ENCODE peak calls at places on chromosome 19, in ten cellular contexts. S, I, N, F, J, V, G, A, T and K are unnamed samples. For H3K4me1, the result is how much of the 10 kb centered on the place peaks cover.

GRCh38 chr19:41951686-41952172 is 7.4 kb downstream of the RABAC1 start:
- DNase-seq in S (peak), I (peak), N (peak), F (peak), J (peak), V (peak), G (peak), A (peak), T (peak), K (peak)

GRCh38 chr19:28169168-28169862 is 1043.6 kb downstream of the UQCRFS1 start:
- DNase-seq in S (peak), I (no peak), N (no peak), F (no peak), J (no peak), V (no peak), G (no peak), A (peak), T (no peak), K (no peak)

GRCh38 chr19:8585894-8586750 is 8.9 kb upstream of the MYO1F start:
- DNase-seq in S (peak), I (peak), N (no peak), F (peak), J (no peak), V (peak), G (peak), A (peak), T (peak), K (peak)

GRCh38 chr19:41575998-41576397 is at the start of gene CEACAM21:
- DNase-seq in S (no peak), I (peak), N (no peak), F (no peak), J (peak), V (no peak), G (peak), A (no peak), T (no peak), K (peak)

GRCh38 chr19:41706741-41707501 is 1.5 kb upstream of the CEACAM5 start:
- DNase-seq in S (peak), I (peak), N (no peak), F (peak), J (peak), V (peak), G (peak), A (peak), T (peak), K (peak)

GRCh38 chr19:2441096-2441752 is 13.8 kb upstream of the TIMM13 start:
- DNase-seq in S (no peak), I (no peak), N (no peak), F (no peak), J (peak), V (no peak), G (no peak), A (no peak), T (no peak), K (no peak)

GRCh38 chr19:31449379-31449778 is 100.1 kb upstream of the TSHZ3 start:
- DNase-seq in S (no peak), I (no peak), N (no peak), F (no peak), J (no peak), V (no peak), G (no peak), A (no peak), T (no peak), K (no peak)

GRCh38 chr19:40588110-40588854 is 11.6 kb downstream of the SHKBP1 start:
- DNase-seq in S (no peak), I (no peak), N (no peak), F (peak), J (no peak), V (no peak), G (no peak), A (no peak), T (no peak), K (no peak)

GRCh38 chr19:49441210-49441959 is at the start of gene SLC17A7:
- DNase-seq in S (peak), I (peak), N (no peak), F (no peak), J (peak), V (no peak), G (peak), A (peak), T (peak), K (peak)

GRCh38 chr19:13983213-13983889 is 22.8 kb downstream of the RFX1 start:
- DNase-seq in S (no peak), I (no peak), N (no peak), F (no peak), J (no peak), V (no peak), G (no peak), A (no peak), T (no peak), K (no peak)

GRCh38 chr19:34256835-34257558 is 2.6 kb downstream of the GARRE1 start:
- DNase-seq in S (no peak), I (no peak), N (no peak), F (no peak), J (no peak), V (no peak), G (no peak), A (no peak), T (no peak), K (no peak)

GRCh38 chr19:8501968-8502367 is 472 bp downstream of the PRAM1 start:
- DNase-seq in S (no peak), I (no peak), N (no peak), F (no peak), J (no peak), V (no peak), G (no peak), A (no peak), T (no peak), K (no peak)

GRCh38 chr19:1169921-1170885 is 3.9 kb downstream of the SBNO2 start:
- DNase-seq in S (no peak), I (no peak), N (peak), F (peak), J (no peak), V (peak), G (peak), A (no peak), T (peak), K (no peak)
- H3K4me1 ChIP-seq in S (under half), I (under half), N (under half), F (under half), J (under half), V (under half), G (under half), A (under half), T (under half), K (under half)

DNA sequence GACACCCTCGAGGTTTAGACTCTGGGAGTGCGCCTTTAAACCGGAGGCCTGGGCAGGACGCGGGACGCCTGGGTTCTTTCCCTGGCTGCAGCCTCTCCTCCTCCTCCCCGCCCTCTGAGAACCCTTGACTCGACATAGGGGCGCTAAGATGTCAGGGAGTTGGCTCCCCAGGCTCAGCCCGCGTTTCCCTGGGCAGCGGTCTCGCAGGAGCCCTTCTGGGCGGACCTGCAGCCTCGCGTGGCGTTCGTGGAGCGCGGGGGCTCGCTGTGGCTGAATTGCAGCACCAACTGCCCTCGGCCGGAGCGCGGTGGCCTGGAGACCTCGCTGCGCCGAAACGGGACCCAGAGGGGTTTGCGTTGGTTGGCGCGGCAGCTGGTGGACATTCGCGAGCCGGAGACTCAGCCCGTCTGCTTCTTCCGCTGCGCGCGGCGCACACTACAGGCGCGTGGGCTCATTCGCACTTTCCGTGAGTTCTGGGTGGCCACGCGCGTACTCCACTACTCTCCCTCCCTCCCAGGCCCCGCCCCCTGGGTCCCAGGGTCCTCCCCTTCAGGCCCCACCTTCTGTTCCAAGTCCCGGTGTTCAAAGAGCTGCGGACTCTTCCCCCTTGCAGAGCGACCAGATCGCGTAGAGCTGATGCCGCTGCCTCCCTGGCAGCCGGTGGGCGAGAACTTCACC is 1.3 kb downstream of the ICAM5 start:
- DNase-seq in S (peak), I (peak), N (peak), F (peak), J (peak), V (no peak), G (peak), A (peak), T (peak), K (peak)
- H3K4me1 ChIP-seq in S (under half), I (half or more), N (under half), F (under half), J (under half), V (under half), G (half or more), A (under half), T (under half), K (half or more)

GRCh38 chr19:48247212-48247611 is 8.5 kb downstream of the CARD8 start:
- DNase-seq in S (no peak), I (no peak), N (no peak), F (no peak), J (no peak), V (no peak), G (no peak), A (no peak), T (no peak), K (no peak)

GRCh38 chr19:48248081-48248833 is 7.5 kb downstream of the CARD8 start:
- DNase-seq in S (no peak), I (no peak), N (no peak), F (no peak), J (no peak), V (no peak), G (no peak), A (no peak), T (no peak), K (no peak)

GRCh38 chr19:48249502-48250014 is 6.2 kb downstream of the CARD8 start:
- DNase-seq in S (no peak), I (peak), N (no peak), F (peak), J (peak), V (no peak), G (peak), A (no peak), T (no peak), K (peak)

GRCh38 chr19:48244289-48244688 is 11.4 kb downstream of the CARD8 start:
- DNase-seq in S (no peak), I (no peak), N (no peak), F (peak), J (no peak), V (no peak), G (no peak), A (no peak), T (peak), K (no peak)

GRCh38 chr19:48246101-48246500 is 9.6 kb downstream of the CARD8 start:
- DNase-seq in S (no peak), I (no peak), N (no peak), F (no peak), J (no peak), V (no peak), G (no peak), A (no peak), T (no peak), K (no peak)
- H3K4me1 ChIP-seq in S (under half), I (under half), N (under half), F (under half), J (under half), V (under half), G (under half), A (under half), T (under half), K (half or more)

DNA sequence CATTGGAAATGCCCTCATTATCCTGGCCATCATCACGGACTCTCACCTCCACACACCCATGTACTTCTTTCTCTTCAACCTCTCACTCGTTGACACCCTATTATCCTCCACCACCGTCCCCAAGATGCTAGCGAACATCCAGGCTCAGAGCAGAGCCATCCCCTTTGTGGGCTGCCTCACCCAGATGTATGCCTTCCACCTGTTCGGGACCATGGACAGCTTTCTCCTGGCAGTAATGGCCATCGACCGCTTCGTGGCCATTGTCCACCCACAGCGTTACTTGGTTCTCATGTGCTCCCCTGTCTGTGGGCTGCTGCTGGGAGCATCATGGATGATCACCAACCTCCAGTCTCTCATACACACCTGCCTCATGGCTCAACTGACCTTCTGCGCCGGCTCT is 5.2 kb downstream of the OR1I1 start:
- DNase-seq in S (no peak), I (no peak), N (no peak), F (no peak), J (no peak), V (no peak), G (no peak), A (no peak), T (no peak), K (no peak)
- H3K4me1 ChIP-seq in S (under half), I (under half), N (under half), F (under half), J (under half), V (under half), G (under half), A (under half), T (under half), K (under half)

GRCh38 chr19:44643605-44644390 is at the start of gene PVR:
- DNase-seq in S (peak), I (peak), N (peak), F (peak), J (peak), V (peak), G (peak), A (peak), T (peak), K (peak)

GRCh38 chr19:44644391-44645016 is 794 bp downstream of the PVR start:
- DNase-seq in S (peak), I (no peak), N (peak), F (no peak), J (no peak), V (peak), G (peak), A (peak), T (peak), K (no peak)

GRCh38 chr19:44646049-44646416 is 2.3 kb downstream of the PVR start:
- DNase-seq in S (no peak), I (no peak), N (no peak), F (no peak), J (no peak), V (no peak), G (no peak), A (no peak), T (no peak), K (no peak)

GRCh38 chr19:44647144-44647543 is 3.4 kb downstream of the PVR start:
- DNase-seq in S (no peak), I (no peak), N (no peak), F (no peak), J (no peak), V (no peak), G (no peak), A (peak), T (no peak), K (no peak)

DNA sequence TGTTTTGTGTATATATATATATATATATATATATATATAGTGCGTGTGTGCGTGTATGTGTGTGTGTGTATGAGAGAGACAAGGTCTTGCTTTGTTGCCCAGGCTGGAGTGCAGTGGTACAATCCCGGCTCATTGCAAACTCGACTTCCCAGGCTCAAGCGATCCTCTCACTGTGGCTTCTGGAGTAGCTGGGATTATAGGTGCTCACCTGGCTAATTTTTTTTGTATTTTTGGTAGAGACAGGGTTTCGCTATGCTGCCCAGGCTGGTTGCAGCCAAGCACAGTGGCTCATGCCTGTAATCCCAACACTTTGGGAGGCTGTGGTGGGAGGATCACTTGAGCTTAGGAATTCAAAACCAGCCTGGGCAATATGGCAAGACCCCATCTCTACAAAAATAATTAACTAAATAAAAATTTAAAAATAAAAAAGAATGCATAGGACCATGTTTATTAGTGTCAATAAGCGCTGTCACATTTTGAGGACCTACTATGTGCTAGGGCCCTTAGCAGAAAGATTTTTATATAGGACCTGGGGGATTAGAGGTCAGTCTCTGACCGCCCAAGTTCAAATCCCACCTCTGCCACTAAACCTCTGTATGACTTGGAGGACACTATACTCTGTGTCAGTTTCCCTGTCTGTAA is 1.8 kb downstream of the PVR start:
- DNase-seq in S (no peak), I (no peak), N (no peak), F (no peak), J (no peak), V (no peak), G (no peak), A (no peak), T (no peak), K (no peak)
- H3K4me1 ChIP-seq in S (under half), I (under half), N (under half), F (under half), J (under half), V (under half), G (under half), A (under half), T (under half), K (half or more)

DNA sequence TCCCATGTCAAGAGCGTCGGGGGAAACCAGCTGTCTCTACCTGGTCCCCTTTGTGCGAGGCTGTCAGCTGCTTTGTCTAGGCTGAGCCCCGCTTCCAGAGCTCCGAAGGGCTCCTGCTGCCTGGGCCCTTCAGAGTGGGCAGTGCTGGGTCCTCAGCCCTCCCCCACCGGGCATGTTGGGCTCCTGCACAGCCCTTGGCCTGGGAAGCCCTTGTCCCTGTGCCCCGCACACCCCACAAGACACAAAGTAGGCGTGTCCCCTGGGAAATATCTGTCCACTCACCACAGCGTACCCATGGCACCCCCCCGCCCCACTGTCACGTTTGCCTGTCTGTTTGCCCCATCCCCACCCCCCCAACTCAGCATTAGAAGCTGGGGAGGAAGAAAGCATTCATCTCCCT is 39.6 kb upstream of the RANBP3 start:
- DNase-seq in S (no peak), I (no peak), N (no peak), F (no peak), J (peak), V (no peak), G (no peak), A (no peak), T (no peak), K (no peak)
- H3K4me1 ChIP-seq in S (under half), I (under half), N (under half), F (under half), J (under half), V (under half), G (under half), A (under half), T (under half), K (under half)

GRCh38 chr19:38893341-38893771 is 6.1 kb downstream of the SIRT2 start:
- DNase-seq in S (no peak), I (no peak), N (no peak), F (no peak), J (no peak), V (no peak), G (no peak), A (no peak), T (no peak), K (no peak)
- H3K4me1 ChIP-seq in S (under half), I (under half), N (under half), F (under half), J (under half), V (under half), G (under half), A (under half), T (under half), K (half or more)